ENCODE peak calls at places on chromosomes 5 and 9, in ten cellular contexts. H is stomach, X is transverse colon, S is upper lobe of left lung, G is breast epithelium, T is suprapubic skin, V is endothelial cell of umbilical vein, R is K562, N is HCT116, U is HepG2. D is an unnamed sample.

GRCh38 chr5:41708604-41708940 is 161.7 kb downstream of the OXCT1 start:
- DNase-seq in H (no peak), X (peak), S (no peak), G (no peak), T (no peak), V (no peak), R (no peak), N (no peak), U (no peak), D (no peak)

GRCh38 chr5:3119435-3119834 is 368.0 kb upstream of the IRX2 start:
- DNase-seq in H (no peak), X (no peak), S (no peak), G (no peak), T (no peak), V (no peak), R (no peak), N (no peak), U (no peak), D (no peak)

GRCh38 chr9:110337727-110338522 is at the start of gene TXNDC8:
- DNase-seq in H (no peak), X (no peak), S (no peak), G (no peak), T (no peak), V (peak), R (no peak), N (no peak), U (no peak), D (no peak)

GRCh38 chr9:107141967-107142366 is 141.1 kb upstream of the RAD23B start:
- DNase-seq in H (no peak), X (no peak), S (no peak), G (no peak), T (no peak), V (no peak), R (no peak), N (peak), U (no peak), D (no peak)

GRCh38 chr9:78857371-78858225 is 560.7 kb downstream of the PSAT1 start:
- DNase-seq in H (no peak), X (no peak), S (peak), G (no peak), T (no peak), V (no peak), R (no peak), N (no peak), U (no peak), D (no peak)

GRCh38 chr9:104820336-104820735 is 56.4 kb downstream of the NIPSNAP3B start:
- DNase-seq in H (no peak), X (no peak), S (no peak), G (no peak), T (no peak), V (no peak), R (peak), N (no peak), U (no peak), D (no peak)

GRCh38 chr5:77843570-77844407 is 67.7 kb upstream of the TBCA start:
- DNase-seq in H (no peak), X (no peak), S (peak), G (no peak), T (no peak), V (no peak), R (no peak), N (no peak), U (no peak), D (no peak)

GRCh38 chr9:120396926-120397325 is 183.0 kb downstream of the CDK5RAP2 start:
- DNase-seq in H (no peak), X (no peak), S (no peak), G (no peak), T (no peak), V (no peak), R (no peak), N (no peak), U (no peak), D (no peak)

GRCh38 chr5:76918539-76918938 is 34.3 kb upstream of the CRHBP start:
- DNase-seq in H (no peak), X (no peak), S (no peak), G (no peak), T (no peak), V (no peak), R (no peak), N (no peak), U (no peak), D (no peak)

GRCh38 chr9:108049026-108049591 is 559.5 kb upstream of the KLF4 start:
- DNase-seq in H (no peak), X (no peak), S (no peak), G (no peak), T (no peak), V (peak), R (peak), N (peak), U (no peak), D (no peak)

GRCh38 chr5:107869459-107870115 is 198.8 kb upstream of the EFNA5 start:
- DNase-seq in H (no peak), X (no peak), S (no peak), G (no peak), T (no peak), V (peak), R (no peak), N (peak), U (no peak), D (no peak)

GRCh38 chr9:15271403-15271802 is 35.6 kb downstream of the TTC39B start:
- DNase-seq in H (no peak), X (no peak), S (peak), G (no peak), T (no peak), V (no peak), R (peak), N (no peak), U (no peak), D (no peak)

GRCh38 chr9:87599901-87600610 is 102.4 kb downstream of the DAPK1 start:
- DNase-seq in H (no peak), X (no peak), S (no peak), G (no peak), T (no peak), V (peak), R (peak), N (no peak), U (peak), D (no peak)

GRCh38 chr5:84406111-84406510 is 21.4 kb upstream of the EDIL3 start:
- DNase-seq in H (no peak), X (no peak), S (no peak), G (no peak), T (no peak), V (no peak), R (no peak), N (no peak), U (no peak), D (no peak)

GRCh38 chr5:19977069-19977468 is 10.9 kb downstream of the CDH18 start:
- DNase-seq in H (no peak), X (no peak), S (no peak), G (no peak), T (no peak), V (no peak), R (no peak), N (no peak), U (no peak), D (no peak)

GRCh38 chr5:36240779-36241635 is 718 bp downstream of the NADK2 start:
- DNase-seq in H (peak), X (peak), S (peak), G (peak), T (peak), V (peak), R (peak), N (no peak), U (peak), D (peak)

GRCh38 chr5:98698359-98698758 is 75.1 kb upstream of the RGMB start:
- DNase-seq in H (no peak), X (no peak), S (no peak), G (no peak), T (no peak), V (no peak), R (no peak), N (no peak), U (no peak), D (no peak)

GRCh38 chr9:35452481-35452880 is 37.4 kb upstream of the RUSC2 start:
- DNase-seq in H (no peak), X (no peak), S (no peak), G (no peak), T (no peak), V (no peak), R (peak), N (no peak), U (no peak), D (no peak)

GRCh38 chr5:113090336-113091106 is 113.9 kb downstream of the DCP2 start:
- DNase-seq in H (no peak), X (no peak), S (no peak), G (no peak), T (no peak), V (peak), R (no peak), N (no peak), U (no peak), D (no peak)

GRCh38 chr9:93667627-93668026 is 91.2 kb downstream of the PHF2 start:
- DNase-seq in H (no peak), X (peak), S (no peak), G (peak), T (no peak), V (no peak), R (no peak), N (no peak), U (no peak), D (no peak)

GRCh38 chr9:77877976-77878375 is 153.6 kb downstream of the GNAQ start:
- DNase-seq in H (no peak), X (no peak), S (no peak), G (no peak), T (no peak), V (no peak), R (no peak), N (no peak), U (no peak), D (no peak)

GRCh38 chr9:89786650-89787049 is 181.8 kb downstream of the GADD45G start:
- DNase-seq in H (peak), X (peak), S (no peak), G (no peak), T (peak), V (peak), R (no peak), N (no peak), U (no peak), D (peak)

GRCh38 chr5:88829053-88829452 is 53.9 kb downstream of the MEF2C start:
- DNase-seq in H (no peak), X (no peak), S (no peak), G (no peak), T (no peak), V (peak), R (peak), N (no peak), U (no peak), D (peak)

GRCh38 chr9:135366104-135366503 is 113.5 kb upstream of the PPP1R26 start:
- DNase-seq in H (no peak), X (no peak), S (no peak), G (no peak), T (no peak), V (no peak), R (no peak), N (no peak), U (no peak), D (no peak)

GRCh38 chr9:121640076-121640475 is 11.4 kb upstream of the DAB2IP start:
- DNase-seq in H (peak), X (peak), S (no peak), G (no peak), T (no peak), V (peak), R (peak), N (no peak), U (peak), D (peak)

GRCh38 chr9:16133556-16134227 is 580.8 kb downstream of the CCDC171 start:
- DNase-seq in H (no peak), X (peak), S (no peak), G (no peak), T (no peak), V (peak), R (peak), N (peak), U (peak), D (peak)

GRCh38 chr5:52799358-52799982 is 11.8 kb downstream of the ITGA1 start:
- DNase-seq in H (peak), X (peak), S (no peak), G (no peak), T (peak), V (peak), R (peak), N (no peak), U (peak), D (no peak)

GRCh38 chr5:174335682-174336364 is 290.3 kb downstream of the NSG2 start:
- DNase-seq in H (no peak), X (no peak), S (no peak), G (no peak), T (no peak), V (no peak), R (no peak), N (no peak), U (no peak), D (no peak)

GRCh38 chr5:163459465-163459887 is 426 bp downstream of the NUDCD2 start:
- DNase-seq in H (no peak), X (no peak), S (no peak), G (no peak), T (no peak), V (no peak), R (no peak), N (no peak), U (peak), D (no peak)

GRCh38 chr9:134331186-134332025 is 5.2 kb downstream of the RXRA start:
- DNase-seq in H (no peak), X (no peak), S (peak), G (no peak), T (no peak), V (no peak), R (no peak), N (no peak), U (no peak), D (no peak)

GRCh38 chr9:4680178-4680535 is 788 bp downstream of the CDC37L1 start:
- DNase-seq in H (no peak), X (no peak), S (no peak), G (no peak), T (no peak), V (peak), R (peak), N (no peak), U (no peak), D (no peak)

GRCh38 chr5:127802477-127802865 is 99.3 kb downstream of the CCDC192 start:
- DNase-seq in H (no peak), X (no peak), S (no peak), G (no peak), T (no peak), V (no peak), R (no peak), N (no peak), U (no peak), D (no peak)

GRCh38 chr5:65029178-65029577 is 260.4 kb downstream of the CWC27 start:
- DNase-seq in H (no peak), X (no peak), S (no peak), G (no peak), T (no peak), V (no peak), R (no peak), N (no peak), U (no peak), D (no peak)

GRCh38 chr9:128724744-128725211 is 851 bp upstream of the ZDHHC12 start:
- DNase-seq in H (peak), X (peak), S (no peak), G (no peak), T (peak), V (peak), R (peak), N (peak), U (peak), D (peak)

GRCh38 chr5:74412064-74412463 is 228.5 kb downstream of the ENC1 start:
- DNase-seq in H (no peak), X (no peak), S (no peak), G (no peak), T (no peak), V (no peak), R (no peak), N (no peak), U (no peak), D (no peak)

GRCh38 chr5:116476903-116477537 is 97.6 kb downstream of the SEMA6A start:
- DNase-seq in H (no peak), X (no peak), S (no peak), G (no peak), T (no peak), V (no peak), R (no peak), N (no peak), U (no peak), D (no peak)

GRCh38 chr5:150131461-150131860 is 24.2 kb downstream of the PDGFRB start:
- DNase-seq in H (no peak), X (no peak), S (no peak), G (no peak), T (no peak), V (no peak), R (no peak), N (no peak), U (no peak), D (no peak)

DNA sequence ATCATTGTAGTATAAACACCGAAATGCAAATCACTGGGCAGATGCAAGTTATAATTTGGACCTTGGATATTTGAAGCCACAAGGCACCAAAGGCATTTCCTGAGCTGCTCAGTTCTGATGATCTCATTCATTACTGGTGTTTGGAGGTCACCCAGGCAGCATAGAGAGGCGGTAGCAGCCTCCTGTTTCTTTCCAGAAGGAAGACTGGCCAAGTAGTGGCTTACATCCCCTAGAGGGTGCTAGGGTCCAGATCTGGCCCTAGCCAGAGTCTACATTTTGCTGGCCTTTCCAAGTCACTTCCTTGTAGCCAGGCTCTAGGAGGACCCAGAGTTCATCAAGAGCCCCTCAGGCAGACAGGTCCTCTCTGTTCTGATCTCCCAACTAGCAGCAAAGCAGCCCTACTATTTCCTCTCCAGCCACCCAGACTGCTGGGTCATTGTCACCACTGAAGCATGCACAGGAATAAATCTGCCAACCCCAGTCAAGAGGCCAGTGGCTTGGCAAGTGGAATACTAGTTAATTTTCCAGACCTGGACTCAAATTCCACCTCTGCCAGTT is 33.4 kb upstream of the TTC1 start:
- DNase-seq in H (no peak), X (no peak), S (no peak), G (no peak), T (no peak), V (peak), R (peak), N (peak), U (peak), D (no peak)
- TF ChIP-seq CTCF in H (no peak), X (no peak), S (no peak), G (no peak), T (no peak), V (peak), R (peak), N (peak), U (no peak), D (no peak)

DNA sequence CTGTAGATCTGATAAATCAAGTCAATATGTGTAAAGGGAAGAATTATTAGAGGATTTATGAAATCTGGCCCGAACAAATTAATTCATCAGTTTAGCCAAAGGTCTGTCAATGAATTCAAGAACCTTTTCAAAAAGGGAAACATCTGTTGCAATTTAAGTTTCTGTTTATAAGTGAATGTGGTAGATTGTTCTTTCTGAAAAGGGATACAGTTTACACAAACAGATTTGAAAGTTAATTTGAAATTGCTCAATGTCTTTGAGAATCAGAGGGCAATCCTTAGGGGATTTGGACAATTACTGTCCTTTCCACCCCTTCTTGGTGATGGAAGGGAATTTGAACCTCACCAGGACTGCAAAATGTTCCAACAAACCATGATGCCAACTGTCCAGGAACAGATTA is 29.7 kb upstream of the ERCC6L2 start:
- DNase-seq in H (no peak), X (no peak), S (no peak), G (no peak), T (no peak), V (no peak), R (no peak), N (no peak), U (no peak), D (no peak)
- TF ChIP-seq POLR2AphosphoS5 in H (no peak), X (no peak), S (no peak), G (no peak), T (no peak), V (no peak), R (no peak), N (no peak), U (no peak), D (no peak)

GRCh38 chr5:181136361-181136955 is 5.5 kb upstream of the OR2V1 start:
- DNase-seq in H (no peak), X (no peak), S (no peak), G (no peak), T (no peak), V (no peak), R (no peak), N (no peak), U (no peak), D (no peak)

GRCh38 chr5:181145133-181145532 is 2.3 kb upstream of the OR2V2 start:
- DNase-seq in H (no peak), X (no peak), S (no peak), G (no peak), T (no peak), V (no peak), R (no peak), N (no peak), U (no peak), D (no peak)

GRCh38 chr5:181138258-181138657 is 7.3 kb upstream of the OR2V1 start:
- DNase-seq in H (no peak), X (no peak), S (no peak), G (no peak), T (no peak), V (no peak), R (peak), N (no peak), U (no peak), D (no peak)

GRCh38 chr5:181140766-181141165 is 6.6 kb upstream of the OR2V2 start:
- DNase-seq in H (no peak), X (no peak), S (no peak), G (no peak), T (no peak), V (no peak), R (no peak), N (no peak), U (no peak), D (no peak)

GRCh38 chr5:181142054-181142453 is 5.3 kb upstream of the OR2V2 start:
- DNase-seq in H (no peak), X (no peak), S (no peak), G (no peak), T (no peak), V (no peak), R (no peak), N (no peak), U (no peak), D (no peak)
- H3K27ac ChIP-seq in H (no peak), X (no peak), S (no peak), G (no peak), T (no peak), V (no peak), R (no peak), N (no peak), U (no peak), D (no peak)

DNA sequence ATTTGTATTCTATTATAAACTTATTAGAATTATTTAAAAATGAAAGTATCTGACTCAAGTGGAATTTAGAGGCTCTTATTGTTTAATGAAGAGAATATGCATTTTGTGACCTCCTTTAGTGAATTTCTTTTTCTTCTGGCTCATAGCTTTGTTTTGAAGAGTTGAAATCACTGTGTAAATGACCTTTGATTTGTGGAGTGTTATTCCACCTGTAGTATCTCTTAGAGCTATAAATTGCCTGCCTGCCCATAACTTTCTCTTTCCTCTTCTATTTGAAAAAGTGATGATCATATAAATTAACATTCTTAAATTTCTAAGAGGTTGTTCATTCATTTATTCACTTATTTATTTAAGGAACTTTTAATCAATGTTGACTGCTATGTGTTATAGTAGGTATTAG is 16.1 kb downstream of the CSNK1G3 start:
- DNase-seq in H (no peak), X (no peak), S (no peak), G (no peak), T (no peak), V (no peak), R (no peak), N (no peak), U (no peak), D (no peak)
- TF ChIP-seq CTCF in H (no peak), X (no peak), S (no peak), G (no peak), T (no peak), V (no peak), R (no peak), N (no peak), U (no peak), D (no peak)